ENCODE peak calls at places on chromosome 1, in eight cellular contexts. Y is glutamatergic neuron, Q is esophagus squamous epithelium, S is omental fat pad, H is right atrium auricular region, T is Calu3, O is A549, R is bronchial epithelial cell. F is an unnamed sample.

GRCh38 chr1:248730507-248731335 is 24.8 kb downstream of the LYPD8 start:
- DNase-seq in O (peak; percentile 73), Y (no peak), S (no peak), R (no peak), H (no peak), Q (no peak), T (no peak), F (no peak)

GRCh38 chr1:233337505-233337904 is 10.0 kb downstream of the MAP3K21 start:
- DNase-seq in O (no peak), Y (no peak), T (no peak), R (no peak), Q (no peak), H (no peak), S (no peak), F (no peak)

GRCh38 chr1:212780759-212781158 is 10.8 kb downstream of the NSL1 start:
- DNase-seq in H (no peak), T (no peak), R (no peak), S (no peak), Q (no peak), Y (no peak), O (no peak), F (no peak)

GRCh38 chr1:152110860-152111514 is 4.3 kb downstream of the TCHH start:
- DNase-seq in T (peak; percentile 48), S (no peak), Y (peak; percentile 58), O (peak; percentile 72), H (no peak), R (peak; percentile 30), Q (no peak), F (no peak)

GRCh38 chr1:207202480-207202879 is 98.4 kb downstream of the C4BPA start:
- DNase-seq in R (no peak), H (no peak), O (no peak), T (no peak), Y (no peak), S (no peak), Q (no peak), F (no peak)

GRCh38 chr1:174768949-174769348 is 230.8 kb upstream of the CACYBP start:
- DNase-seq in T (no peak), H (no peak), R (peak; percentile 7), S (no peak), Y (no peak), Q (no peak), O (no peak), F (no peak)

GRCh38 chr1:246372502-246372901 is 134.6 kb downstream of the SMYD3 start:
- DNase-seq in H (no peak), T (no peak), O (no peak), Y (no peak), R (no peak), Q (no peak), S (no peak), F (no peak)

GRCh38 chr1:183096889-183097288 is 73.7 kb downstream of the LAMC1 start:
- DNase-seq in Y (no peak), S (no peak), Q (no peak), O (no peak), H (no peak), T (no peak), R (no peak), F (no peak)

GRCh38 chr1:24177161-24177560 is 9.9 kb downstream of the IFNLR1 start:
- DNase-seq in T (no peak), O (no peak), H (no peak), Q (no peak), R (no peak), Y (no peak), S (no peak), F (no peak)

GRCh38 chr1:211196880-211197279 is 62.3 kb upstream of the RCOR3 start:
- DNase-seq in Y (no peak), T (no peak), R (peak; percentile 79), S (no peak), O (no peak), Q (no peak), H (no peak), F (no peak)

GRCh38 chr1:197269053-197269452 is 1.0 kb downstream of the CRB1 start:
- DNase-seq in Y (no peak), Q (no peak), H (no peak), R (no peak), S (no peak), T (no peak), O (no peak), F (no peak)

GRCh38 chr1:204577794-204578478 is 61.7 kb downstream of the MDM4 start:
- DNase-seq in Y (no peak), S (no peak), H (no peak), O (no peak), R (no peak), T (no peak), Q (no peak), F (no peak)

GRCh38 chr1:179251675-179252074 is 22.2 kb upstream of the ABL2 start:
- DNase-seq in T (no peak), O (peak; percentile 59), Q (no peak), S (no peak), R (peak; percentile 49), Y (no peak), H (no peak), F (no peak)

GRCh38 chr1:67103548-67103947 is 31.2 kb downstream of the C1orf141 start:
- DNase-seq in H (no peak), S (no peak), Q (no peak), T (no peak), Y (no peak), R (no peak), O (no peak), F (no peak)

GRCh38 chr1:67743072-67743725 is 58.2 kb downstream of the GADD45A start:
- DNase-seq in O (no peak), S (no peak), R (no peak), Q (no peak), H (no peak), T (no peak), Y (no peak), F (no peak)

GRCh38 chr1:165056914-165057313 is 299.6 kb downstream of the LMX1A start:
- DNase-seq in H (no peak), O (no peak), T (no peak), Q (no peak), R (no peak), S (no peak), Y (no peak), F (no peak)

GRCh38 chr1:64072089-64072835 is 131.2 kb upstream of the UBE2U start:
- DNase-seq in Y (no peak), O (peak; percentile 14), T (no peak), S (no peak), R (peak; percentile 50), H (no peak), Q (no peak), F (no peak)

GRCh38 chr1:111960971-111961370 is 28.5 kb downstream of the KCND3 start:
- DNase-seq in S (no peak), O (no peak), Q (no peak), R (no peak), Y (no peak), H (no peak), T (no peak), F (no peak)

GRCh38 chr1:247562169-247562568 is 13.2 kb downstream of the GCSAML start:
- DNase-seq in H (no peak), T (no peak), R (no peak), S (no peak), Y (no peak), Q (no peak), O (no peak), F (no peak)

DNA sequence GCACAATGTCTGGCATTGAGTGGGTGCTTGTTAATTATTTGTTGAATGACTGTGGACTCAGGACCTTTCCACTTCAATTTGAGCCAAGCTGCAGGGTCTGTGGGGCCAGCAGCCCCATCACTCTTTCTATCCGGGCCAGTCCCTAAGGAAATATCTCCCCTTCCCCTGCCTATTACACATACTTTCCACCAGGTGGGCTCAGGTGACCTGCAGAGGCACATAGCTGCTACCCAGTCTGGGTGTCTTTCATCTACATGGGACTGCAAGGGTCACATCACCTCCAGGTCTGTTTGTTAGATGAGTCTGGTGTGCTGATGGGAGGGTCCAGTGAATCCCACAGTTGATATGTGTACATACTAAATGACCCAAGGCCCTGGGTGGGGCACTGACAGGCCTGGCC is 59.6 kb upstream of the KDM4A start:
- DNase-seq in T (peak; percentile 9), Y (no peak), R (no peak), Q (no peak), O (no peak), H (no peak), S (no peak), F (no peak)
- TF ChIP-seq CTCF in T (peak; percentile 23), Y (no peak), R (peak; percentile 26), Q (no peak), O (no peak), H (no peak), S (no peak), F (no peak)

DNA sequence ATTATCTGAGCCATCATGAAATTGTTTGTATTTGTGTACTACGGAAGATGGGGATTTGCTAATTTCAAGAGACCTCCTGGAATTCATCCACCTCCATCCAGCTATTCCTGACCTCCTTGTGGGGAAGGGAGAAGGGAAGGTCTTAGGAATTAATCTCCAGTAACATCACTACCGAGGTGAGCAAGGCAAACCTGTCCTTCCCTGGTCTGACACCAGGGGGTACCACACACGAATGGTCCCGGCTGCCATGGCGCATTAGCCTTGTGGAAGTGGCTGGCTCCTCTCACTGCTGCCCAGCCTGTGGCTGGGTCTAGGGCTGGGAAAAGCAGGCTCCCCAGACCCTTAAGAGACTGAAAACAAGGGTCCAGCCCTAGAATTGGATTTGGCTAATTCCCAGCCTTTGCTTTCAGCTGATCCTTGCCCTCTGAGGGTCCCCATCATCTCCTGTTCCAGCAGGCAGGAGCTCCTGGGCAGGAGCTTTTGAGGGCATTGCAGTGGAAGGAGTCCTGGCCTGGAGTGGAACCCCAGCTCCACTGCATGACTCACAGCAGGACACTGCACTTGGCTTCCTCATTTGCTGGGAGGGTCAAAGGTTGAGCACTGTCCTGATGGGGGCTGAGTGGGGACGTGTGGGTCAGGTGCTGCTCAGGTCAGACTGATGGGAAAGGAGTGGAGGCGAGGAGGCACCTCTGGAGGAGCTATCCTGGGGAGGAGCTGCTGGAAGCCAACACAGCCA is 34.8 kb downstream of the RIMS3 start:
- DNase-seq in T (peak; percentile 25), Y (peak; percentile 82), R (peak; percentile 17), Q (no peak), S (no peak), O (peak; percentile 33), H (no peak), F (no peak)
- TF ChIP-seq CTCF in T (peak; percentile 29), Y (peak; percentile 76), R (peak; percentile 56), Q (no peak), S (no peak), O (peak; percentile 24), H (peak; percentile 61), F (peak; percentile 67)

DNA sequence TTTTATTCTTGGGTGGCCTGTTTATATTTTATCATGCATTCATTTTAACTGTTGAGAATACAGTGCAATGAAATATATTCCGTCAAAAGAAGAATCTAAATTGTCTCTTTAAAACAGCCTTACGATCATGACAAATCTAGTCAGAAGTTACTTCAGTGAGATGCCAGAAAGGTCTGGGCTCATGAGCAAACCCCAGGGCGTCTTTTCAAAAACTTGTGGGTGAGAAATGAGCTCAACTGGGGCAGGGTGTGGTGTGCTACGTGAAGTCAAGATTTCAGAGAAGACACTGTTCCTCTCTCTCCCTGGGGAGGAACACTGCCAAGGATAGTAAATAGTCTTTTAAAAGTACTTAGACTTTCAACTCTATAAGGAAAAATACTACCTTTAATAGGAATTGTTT is 13.4 kb upstream of the UAP1 start:
- DNase-seq in H (peak; percentile 78), Q (no peak), S (no peak), T (no peak), R (no peak), O (no peak), Y (no peak), F (no peak)
- TF ChIP-seq CTCF in H (no peak), Q (no peak), S (no peak), T (no peak), R (no peak), O (no peak), Y (no peak), F (no peak)

GRCh38 chr1:92310185-92310597 is 11.3 kb downstream of the RPAP2 start:
- DNase-seq in O (no peak), R (peak; percentile 49), H (no peak), Q (no peak), Y (no peak), T (no peak), S (no peak), F (no peak)
- TF ChIP-seq CTCF in O (peak; percentile 68), R (peak; percentile 23), H (peak; percentile 69), Q (no peak), Y (peak; percentile 74), T (no peak), S (no peak), F (peak; percentile 55)

F was measured in D721Med.